ENCODE peak calls at places on chromosomes 16 and 17, in ten cellular contexts. F is kidney epithelial cell, V is fibroblast of mammary gland, D is mesendoderm, Z is T-helper 9 cell, W is tibial artery, T is lower leg skin, L is T follicular helper cell, Q is AML-193, X is mucosa of descending colon. P is an unnamed sample.

GRCh38 chr16:85753559-85753958 is 2.7 kb upstream of the C16orf74 start:
- DNase-seq in F (no peak), V (no peak), D (no peak), Z (no peak), W (no peak), T (no peak), L (no peak), Q (no peak), X (no peak), P (no peak)

GRCh38 chr16:21645261-21645721 is 7.1 kb downstream of the IGSF6 start:
- DNase-seq in F (no peak), V (peak), D (no peak), Z (no peak), W (no peak), T (no peak), L (no peak), Q (peak), X (no peak), P (no peak)

GRCh38 chr16:71895679-71896385 is 501 bp downstream of the IST1 start:
- DNase-seq in F (no peak), V (peak), D (no peak), Z (no peak), W (no peak), T (peak), L (peak), Q (no peak), X (peak), P (no peak)

GRCh38 chr17:6269474-6269873 is 165.4 kb downstream of the AIPL1 start:
- DNase-seq in F (no peak), V (peak), D (peak), Z (no peak), W (no peak), T (no peak), L (no peak), Q (peak), X (peak), P (no peak)

GRCh38 chr17:46032909-46033308 is 33.9 kb downstream of the STH start:
- DNase-seq in F (no peak), V (no peak), D (no peak), Z (no peak), W (no peak), T (no peak), L (no peak), Q (no peak), X (no peak), P (no peak)

GRCh38 chr17:76246080-76247066 is 6.1 kb upstream of the RNF157 start:
- DNase-seq in F (no peak), V (peak), D (no peak), Z (no peak), W (peak), T (peak), L (no peak), Q (peak), X (peak), P (no peak)

GRCh38 chr16:23365602-23366240 is 63.6 kb downstream of the SCNN1B start:
- DNase-seq in F (no peak), V (no peak), D (peak), Z (no peak), W (no peak), T (no peak), L (no peak), Q (no peak), X (no peak), P (no peak)

GRCh38 chr16:28531777-28532744 is 6.7 kb downstream of the NUPR1 start:
- DNase-seq in F (no peak), V (peak), D (peak), Z (no peak), W (peak), T (peak), L (no peak), Q (no peak), X (peak), P (no peak)

GRCh38 chr17:1529863-1530262 is 13.5 kb upstream of the INPP5K start:
- DNase-seq in F (no peak), V (no peak), D (no peak), Z (no peak), W (no peak), T (no peak), L (no peak), Q (no peak), X (no peak), P (no peak)

GRCh38 chr17:39949028-39949427 is 13.8 kb upstream of the GSDMA start:
- DNase-seq in F (no peak), V (no peak), D (no peak), Z (no peak), W (no peak), T (no peak), L (no peak), Q (peak), X (no peak), P (no peak)

GRCh38 chr16:73483076-73483791 is 435.3 kb upstream of the ZFHX3 start:
- DNase-seq in F (no peak), V (no peak), D (peak), Z (no peak), W (no peak), T (no peak), L (no peak), Q (no peak), X (no peak), P (no peak)

GRCh38 chr16:67888311-67888710 is 3.6 kb downstream of the NRN1L start:
- DNase-seq in F (no peak), V (no peak), D (no peak), Z (no peak), W (no peak), T (no peak), L (no peak), Q (no peak), X (no peak), P (no peak)

GRCh38 chr16:424623-425081 is 797 bp upstream of the RAB11FIP3 start:
- DNase-seq in F (no peak), V (peak), D (no peak), Z (no peak), W (peak), T (peak), L (no peak), Q (no peak), X (peak), P (no peak)

GRCh38 chr16:11303405-11304138 is 22.4 kb upstream of the PRM1 start:
- DNase-seq in F (no peak), V (no peak), D (no peak), Z (no peak), W (no peak), T (no peak), L (no peak), Q (no peak), X (no peak), P (peak)

P was measured in keratinocyte.